ENCODE peak calls at places on chromosomes 2 and 18, in ten cellular contexts. One of them, this sample, is unnamed. For H3K79me2, the result is how much of the 10 kb centered on the place peaks cover.

GRCh38 chr18:23752796-23753195 is 63.5 kb downstream of the LAMA3 start:
- DNase-seq in mammary epithelial cell: no peak
- DNase-seq in GM23338: no peak
- DNase-seq in fibroblast of lung: peak
- DNase-seq in OCI-LY7: no peak
- DNase-seq in H9: no peak
- DNase-seq in DND-41: no peak
- DNase-seq in hepatocyte: peak
- DNase-seq in keratinocyte: no peak
- DNase-seq in neural progenitor cell: peak
- DNase-seq in this sample: no peak

GRCh38 chr18:8142131-8142711 is 467.0 kb upstream of the RAB12 start:
- DNase-seq in mammary epithelial cell: no peak
- DNase-seq in GM23338: no peak
- DNase-seq in fibroblast of lung: peak
- DNase-seq in OCI-LY7: no peak
- DNase-seq in H9: no peak
- DNase-seq in DND-41: no peak
- DNase-seq in hepatocyte: no peak
- DNase-seq in keratinocyte: no peak
- DNase-seq in neural progenitor cell: no peak
- DNase-seq in this sample: no peak

GRCh38 chr2:191666733-191667132 is 11.2 kb upstream of the NABP1 start:
- DNase-seq in mammary epithelial cell: no peak
- DNase-seq in GM23338: peak
- DNase-seq in fibroblast of lung: peak
- DNase-seq in OCI-LY7: no peak
- DNase-seq in H9: no peak
- DNase-seq in DND-41: no peak
- DNase-seq in hepatocyte: no peak
- DNase-seq in keratinocyte: no peak
- DNase-seq in neural progenitor cell: no peak
- DNase-seq in this sample: no peak

GRCh38 chr2:239666053-239666854 is 265.4 kb upstream of the HDAC4 start:
- DNase-seq in mammary epithelial cell: no peak
- DNase-seq in GM23338: no peak
- DNase-seq in fibroblast of lung: no peak
- DNase-seq in OCI-LY7: no peak
- DNase-seq in H9: no peak
- DNase-seq in DND-41: no peak
- DNase-seq in hepatocyte: no peak
- DNase-seq in keratinocyte: no peak
- DNase-seq in neural progenitor cell: no peak
- DNase-seq in this sample: no peak

GRCh38 chr2:15942711-15943345 is 2.5 kb downstream of the MYCN start:
- DNase-seq in mammary epithelial cell: no peak
- DNase-seq in GM23338: no peak
- DNase-seq in fibroblast of lung: no peak
- DNase-seq in OCI-LY7: no peak
- DNase-seq in H9: no peak
- DNase-seq in DND-41: no peak
- DNase-seq in hepatocyte: no peak
- DNase-seq in keratinocyte: no peak
- DNase-seq in neural progenitor cell: peak
- DNase-seq in this sample: no peak

GRCh38 chr2:224085246-224085645 is 46.2 kb upstream of the SERPINE2 start:
- DNase-seq in mammary epithelial cell: peak
- DNase-seq in GM23338: no peak
- DNase-seq in fibroblast of lung: peak
- DNase-seq in OCI-LY7: no peak
- DNase-seq in H9: no peak
- DNase-seq in DND-41: no peak
- DNase-seq in hepatocyte: no peak
- DNase-seq in keratinocyte: no peak
- DNase-seq in neural progenitor cell: no peak
- DNase-seq in this sample: no peak

GRCh38 chr2:219829968-219830738 is 202.7 kb downstream of the SLC4A3 start:
- DNase-seq in mammary epithelial cell: no peak
- DNase-seq in GM23338: no peak
- DNase-seq in fibroblast of lung: no peak
- DNase-seq in OCI-LY7: no peak
- DNase-seq in H9: no peak
- DNase-seq in DND-41: no peak
- DNase-seq in hepatocyte: no peak
- DNase-seq in keratinocyte: no peak
- DNase-seq in neural progenitor cell: no peak
- DNase-seq in this sample: no peak

GRCh38 chr2:24507511-24507910 is 16.5 kb downstream of the NCOA1 start:
- DNase-seq in mammary epithelial cell: no peak
- DNase-seq in GM23338: no peak
- DNase-seq in fibroblast of lung: no peak
- DNase-seq in OCI-LY7: no peak
- DNase-seq in H9: no peak
- DNase-seq in DND-41: no peak
- DNase-seq in hepatocyte: no peak
- DNase-seq in keratinocyte: no peak
- DNase-seq in neural progenitor cell: no peak
- DNase-seq in this sample: no peak

GRCh38 chr2:146388757-146389156 is 1456.1 kb upstream of the ACVR2A start:
- DNase-seq in mammary epithelial cell: peak
- DNase-seq in GM23338: no peak
- DNase-seq in fibroblast of lung: peak
- DNase-seq in OCI-LY7: no peak
- DNase-seq in H9: no peak
- DNase-seq in DND-41: no peak
- DNase-seq in hepatocyte: no peak
- DNase-seq in keratinocyte: no peak
- DNase-seq in neural progenitor cell: no peak
- DNase-seq in this sample: no peak

GRCh38 chr2:109612991-109613921 is 510 bp downstream of the SEPTIN10 start:
- DNase-seq in mammary epithelial cell: peak
- DNase-seq in GM23338: peak
- DNase-seq in fibroblast of lung: peak
- DNase-seq in OCI-LY7: no peak
- DNase-seq in H9: peak
- DNase-seq in DND-41: no peak
- DNase-seq in hepatocyte: peak
- DNase-seq in keratinocyte: no peak
- DNase-seq in neural progenitor cell: peak
- DNase-seq in this sample: no peak
- H3K79me2 ChIP-seq in mammary epithelial cell: half or more
- H3K79me2 ChIP-seq in GM23338: half or more
- H3K79me2 ChIP-seq in fibroblast of lung: half or more
- H3K79me2 ChIP-seq in OCI-LY7: under half
- H3K79me2 ChIP-seq in H9: under half
- H3K79me2 ChIP-seq in DND-41: under half
- H3K79me2 ChIP-seq in hepatocyte: half or more
- H3K79me2 ChIP-seq in keratinocyte: half or more
- H3K79me2 ChIP-seq in neural progenitor cell: half or more
- H3K79me2 ChIP-seq in this sample: under half

GRCh38 chr18:48445540-48445939 is 36.4 kb upstream of the ZBTB7C start:
- DNase-seq in mammary epithelial cell: peak
- DNase-seq in GM23338: peak
- DNase-seq in fibroblast of lung: peak
- DNase-seq in OCI-LY7: peak
- DNase-seq in H9: peak
- DNase-seq in DND-41: peak
- DNase-seq in hepatocyte: peak
- DNase-seq in keratinocyte: no peak
- DNase-seq in neural progenitor cell: peak
- DNase-seq in this sample: peak

GRCh38 chr18:48442761-48443160 is 33.6 kb upstream of the ZBTB7C start:
- DNase-seq in mammary epithelial cell: peak
- DNase-seq in GM23338: no peak
- DNase-seq in fibroblast of lung: peak
- DNase-seq in OCI-LY7: no peak
- DNase-seq in H9: no peak
- DNase-seq in DND-41: no peak
- DNase-seq in hepatocyte: no peak
- DNase-seq in keratinocyte: no peak
- DNase-seq in neural progenitor cell: no peak
- DNase-seq in this sample: no peak

GRCh38 chr18:48436907-48437306 is 27.7 kb upstream of the ZBTB7C start:
- DNase-seq in mammary epithelial cell: peak
- DNase-seq in GM23338: no peak
- DNase-seq in fibroblast of lung: no peak
- DNase-seq in OCI-LY7: no peak
- DNase-seq in H9: no peak
- DNase-seq in DND-41: no peak
- DNase-seq in hepatocyte: no peak
- DNase-seq in keratinocyte: no peak
- DNase-seq in neural progenitor cell: no peak
- DNase-seq in this sample: no peak

GRCh38 chr18:48440924-48441323 is 31.7 kb upstream of the ZBTB7C start:
- DNase-seq in mammary epithelial cell: no peak
- DNase-seq in GM23338: no peak
- DNase-seq in fibroblast of lung: no peak
- DNase-seq in OCI-LY7: no peak
- DNase-seq in H9: no peak
- DNase-seq in DND-41: no peak
- DNase-seq in hepatocyte: no peak
- DNase-seq in keratinocyte: no peak
- DNase-seq in neural progenitor cell: no peak
- DNase-seq in this sample: no peak

DNA sequence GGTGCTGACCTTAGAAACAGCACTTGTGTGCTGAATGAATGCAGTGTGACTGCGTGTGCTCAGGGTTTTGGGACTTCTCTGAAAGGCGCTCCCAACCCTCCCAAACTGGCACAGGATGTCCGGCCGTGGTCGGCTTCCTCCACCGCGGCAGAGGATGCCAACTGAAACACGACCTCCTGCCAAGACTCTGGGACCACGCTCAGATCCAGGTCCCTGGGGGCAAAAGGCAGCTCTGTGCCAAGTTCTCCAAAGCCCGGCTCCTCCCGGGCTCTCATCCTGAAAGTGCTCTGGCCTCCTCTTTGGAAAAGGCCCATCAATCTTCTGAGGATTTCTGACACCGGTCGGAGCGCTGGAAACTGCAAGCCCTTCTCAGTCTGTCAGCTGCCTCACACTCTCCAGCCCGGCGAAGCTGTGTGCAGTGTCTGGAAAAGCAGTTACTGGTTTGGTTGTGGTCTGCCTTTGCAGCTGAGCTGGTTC is 32.3 kb upstream of the ZBTB7C start:
- DNase-seq in mammary epithelial cell: no peak
- DNase-seq in GM23338: no peak
- DNase-seq in fibroblast of lung: peak
- DNase-seq in OCI-LY7: no peak
- DNase-seq in H9: no peak
- DNase-seq in DND-41: no peak
- DNase-seq in hepatocyte: no peak
- DNase-seq in keratinocyte: no peak
- DNase-seq in neural progenitor cell: no peak
- DNase-seq in this sample: no peak
- H3K79me2 ChIP-seq in mammary epithelial cell: under half
- H3K79me2 ChIP-seq in GM23338: under half
- H3K79me2 ChIP-seq in fibroblast of lung: under half
- H3K79me2 ChIP-seq in OCI-LY7: under half
- H3K79me2 ChIP-seq in H9: under half
- H3K79me2 ChIP-seq in DND-41: under half
- H3K79me2 ChIP-seq in hepatocyte: under half
- H3K79me2 ChIP-seq in keratinocyte: under half
- H3K79me2 ChIP-seq in neural progenitor cell: under half
- H3K79me2 ChIP-seq in this sample: under half

DNA sequence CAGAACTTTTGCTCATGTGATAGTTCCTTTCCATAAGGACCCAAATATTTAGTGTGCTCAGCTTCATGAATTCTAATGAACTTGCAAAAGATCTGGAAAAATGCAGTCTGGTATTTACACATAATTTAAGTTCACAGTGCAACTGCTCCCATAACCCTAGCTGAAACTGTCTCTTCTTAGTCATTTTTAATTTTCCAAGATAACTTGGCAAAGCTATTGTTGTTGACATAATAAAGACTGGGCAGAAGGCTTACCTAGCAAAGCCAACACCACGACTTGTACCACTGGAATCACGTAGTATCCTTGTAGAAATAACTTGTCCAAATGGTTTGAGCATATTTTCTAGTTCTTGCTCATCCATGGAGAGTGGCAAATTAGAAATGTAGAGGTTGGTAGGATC is 103.0 kb upstream of the ITGB6 start:
- DNase-seq in mammary epithelial cell: no peak
- DNase-seq in GM23338: no peak
- DNase-seq in fibroblast of lung: no peak
- DNase-seq in OCI-LY7: no peak
- DNase-seq in H9: no peak
- DNase-seq in DND-41: no peak
- DNase-seq in hepatocyte: no peak
- DNase-seq in keratinocyte: no peak
- DNase-seq in neural progenitor cell: no peak
- DNase-seq in this sample: no peak
- H3K79me2 ChIP-seq in mammary epithelial cell: under half
- H3K79me2 ChIP-seq in GM23338: under half
- H3K79me2 ChIP-seq in fibroblast of lung: under half
- H3K79me2 ChIP-seq in OCI-LY7: under half
- H3K79me2 ChIP-seq in H9: under half
- H3K79me2 ChIP-seq in DND-41: under half
- H3K79me2 ChIP-seq in hepatocyte: under half
- H3K79me2 ChIP-seq in keratinocyte: under half
- H3K79me2 ChIP-seq in neural progenitor cell: under half
- H3K79me2 ChIP-seq in this sample: under half

DNA sequence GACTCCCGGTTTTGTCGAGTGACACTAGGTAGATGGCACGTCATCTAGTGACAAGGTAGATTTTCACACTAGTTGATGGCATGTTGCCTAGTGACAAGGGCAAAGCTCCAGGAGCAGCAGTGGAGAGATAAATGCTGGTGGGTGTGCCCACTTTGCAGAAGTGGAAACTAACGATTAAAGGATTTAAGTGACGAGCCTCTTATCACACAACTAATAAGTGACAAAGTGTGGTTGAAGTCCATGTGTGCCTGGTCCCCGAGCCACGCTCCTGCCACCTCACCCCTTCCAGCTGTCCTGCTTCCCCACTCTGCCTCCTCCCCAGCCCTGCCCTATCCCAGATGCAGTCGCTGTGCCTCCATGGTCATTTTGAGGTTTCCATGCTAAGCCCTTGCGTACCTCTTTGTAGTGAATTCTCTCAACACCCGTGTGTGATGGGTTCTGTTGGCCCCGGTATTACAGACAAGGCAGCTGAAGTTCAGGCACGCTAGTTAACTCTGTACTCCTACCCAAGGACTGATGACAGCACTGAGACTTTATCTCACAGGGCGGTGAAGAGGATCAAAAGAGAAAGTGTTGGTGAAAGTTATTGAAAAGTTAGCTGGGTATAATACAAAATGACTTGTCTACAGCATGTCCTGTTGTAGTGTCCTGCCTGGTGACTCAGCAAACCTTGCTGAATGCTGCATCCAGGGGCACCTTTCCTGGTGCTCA is 113.4 kb upstream of the GLI2 start:
- DNase-seq in mammary epithelial cell: no peak
- DNase-seq in GM23338: no peak
- DNase-seq in fibroblast of lung: no peak
- DNase-seq in OCI-LY7: no peak
- DNase-seq in H9: no peak
- DNase-seq in DND-41: no peak
- DNase-seq in hepatocyte: no peak
- DNase-seq in keratinocyte: no peak
- DNase-seq in neural progenitor cell: no peak
- DNase-seq in this sample: no peak
- H3K79me2 ChIP-seq in mammary epithelial cell: under half
- H3K79me2 ChIP-seq in GM23338: under half
- H3K79me2 ChIP-seq in fibroblast of lung: under half
- H3K79me2 ChIP-seq in OCI-LY7: under half
- H3K79me2 ChIP-seq in H9: under half
- H3K79me2 ChIP-seq in DND-41: under half
- H3K79me2 ChIP-seq in hepatocyte: under half
- H3K79me2 ChIP-seq in keratinocyte: under half
- H3K79me2 ChIP-seq in neural progenitor cell: under half
- H3K79me2 ChIP-seq in this sample: under half

GRCh38 chr18:48932462-48932818 is 18.3 kb downstream of the SMAD7 start:
- DNase-seq in mammary epithelial cell: no peak
- DNase-seq in GM23338: no peak
- DNase-seq in fibroblast of lung: no peak
- DNase-seq in OCI-LY7: no peak
- DNase-seq in H9: no peak
- DNase-seq in DND-41: no peak
- DNase-seq in hepatocyte: no peak
- DNase-seq in keratinocyte: no peak
- DNase-seq in neural progenitor cell: no peak
- DNase-seq in this sample: no peak
- H3K79me2 ChIP-seq in mammary epithelial cell: half or more
- H3K79me2 ChIP-seq in GM23338: half or more
- H3K79me2 ChIP-seq in fibroblast of lung: half or more
- H3K79me2 ChIP-seq in OCI-LY7: half or more
- H3K79me2 ChIP-seq in H9: half or more
- H3K79me2 ChIP-seq in DND-41: half or more
- H3K79me2 ChIP-seq in hepatocyte: half or more
- H3K79me2 ChIP-seq in keratinocyte: half or more
- H3K79me2 ChIP-seq in neural progenitor cell: under half
- H3K79me2 ChIP-seq in this sample: under half